ENCODE peak calls at places on chromosomes 6 and 20, in nine cellular contexts. X is left lung, Z is cardiac fibroblast, F is A673, R is HepG2, D is cardiac muscle cell, E is psoas muscle, Q is dorsolateral prefrontal cortex, P is AG04450. U is an unnamed sample.
A peak's percentile ranks its signal among the peaks of the same experiment; 100 is the strongest.

GRCh38 chr20:49656304-49656703 is 57.4 kb downstream of the B4GALT5 start:
- DNase-seq in F (no peak), Q (no peak), E (no peak), Z (no peak), R (no peak), D (no peak), P (no peak), X (no peak), U (no peak)

GRCh38 chr20:58011947-58012610 is 216.4 kb downstream of the ANKRD60 start:
- DNase-seq in Z (no peak), R (no peak), F (no peak), E (no peak), P (no peak), X (no peak), Q (no peak), D (no peak), U (no peak)

GRCh38 chr20:25695532-25696383 is 895 bp downstream of the ZNF337 start:
- DNase-seq in Z (peak; percentile 21), F (peak; percentile 18), P (no peak), R (no peak), D (no peak), Q (no peak), X (no peak), E (no peak), U (no peak)

GRCh38 chr20:50680106-50680960 is 11.0 kb downstream of the RIPOR3 start:
- DNase-seq in P (no peak), E (peak; percentile 78), Z (no peak), D (no peak), F (peak; percentile 78), Q (no peak), R (peak; percentile 90), X (no peak), U (peak; percentile 63)

GRCh38 chr6:3031857-3032256 is 32.2 kb downstream of the NQO2 start:
- DNase-seq in Q (no peak), Z (no peak), X (peak; percentile 80), R (peak; percentile 43), E (no peak), F (no peak), D (peak; percentile 27), P (no peak), U (no peak)

GRCh38 chr6:107660839-107661238 is 163.3 kb downstream of the SCML4 start:
- DNase-seq in X (no peak), Q (no peak), E (peak; percentile 73), R (no peak), Z (no peak), F (no peak), D (no peak), P (no peak), U (no peak)

GRCh38 chr6:7978736-7979135 is 68.1 kb upstream of the TXNDC5 start:
- DNase-seq in F (no peak), R (no peak), D (no peak), X (no peak), Q (no peak), Z (no peak), P (no peak), E (no peak), U (no peak)

GRCh38 chr20:35773154-35773751 is 1.4 kb downstream of the PHF20 start:
- DNase-seq in Z (peak; percentile 54), D (no peak), R (no peak), E (no peak), F (no peak), Q (no peak), P (no peak), X (no peak), U (peak; percentile 39)

GRCh38 chr6:111418971-111419693 is 63.9 kb downstream of the REV3L start:
- DNase-seq in X (no peak), Z (peak; percentile 76), P (peak; percentile 6), Q (no peak), F (no peak), R (no peak), D (no peak), E (no peak), U (peak; percentile 72)

GRCh38 chr20:17298169-17298568 is 71.3 kb downstream of the PCSK2 start:
- DNase-seq in Z (no peak), X (no peak), R (no peak), P (no peak), D (no peak), F (peak; percentile 76), Q (no peak), E (no peak), U (no peak)

GRCh38 chr6:149211046-149211571 is 106.4 kb upstream of the TAB2 start:
- DNase-seq in Q (no peak), X (no peak), E (no peak), R (peak; percentile 35), D (no peak), Z (peak; percentile 60), P (no peak), F (no peak), U (peak; percentile 37)

GRCh38 chr20:38523697-38524096 is 51.1 kb downstream of the RALGAPB start:
- DNase-seq in R (no peak), F (no peak), Z (peak; percentile 77), P (no peak), X (no peak), Q (no peak), D (no peak), E (no peak), U (peak; percentile 56)

GRCh38 chr6:11525468-11526155 is 11.9 kb upstream of the TMEM170B start:
- DNase-seq in E (peak; percentile 53), F (no peak), Z (peak; percentile 82), Q (no peak), R (no peak), P (no peak), D (no peak), X (no peak), U (peak; percentile 79)

GRCh38 chr20:3981132-3981452 is 34.3 kb downstream of the RNF24 start:
- DNase-seq in Z (no peak), R (no peak), E (no peak), Q (no peak), D (no peak), F (no peak), P (no peak), X (no peak), U (no peak)

GRCh38 chr6:38378801-38379200 is 260.9 kb downstream of the BTBD9 start:
- DNase-seq in P (no peak), F (no peak), Q (no peak), R (no peak), D (no peak), X (no peak), Z (no peak), E (no peak), U (no peak)

GRCh38 chr6:38375937-38376336 is 263.8 kb downstream of the BTBD9 start:
- DNase-seq in R (no peak), D (no peak), F (no peak), P (no peak), X (no peak), E (no peak), Z (no peak), Q (no peak), U (no peak)

GRCh38 chr6:38371312-38371672 is 268.4 kb downstream of the BTBD9 start:
- DNase-seq in X (no peak), F (no peak), R (no peak), D (peak; percentile 9), Z (no peak), P (no peak), E (peak; percentile 56), Q (no peak), U (no peak)

GRCh38 chr6:38370653-38371311 is 268.9 kb downstream of the BTBD9 start:
- DNase-seq in Z (no peak), F (peak; percentile 9), R (no peak), P (no peak), X (no peak), Q (no peak), E (no peak), D (no peak), U (no peak)

DNA sequence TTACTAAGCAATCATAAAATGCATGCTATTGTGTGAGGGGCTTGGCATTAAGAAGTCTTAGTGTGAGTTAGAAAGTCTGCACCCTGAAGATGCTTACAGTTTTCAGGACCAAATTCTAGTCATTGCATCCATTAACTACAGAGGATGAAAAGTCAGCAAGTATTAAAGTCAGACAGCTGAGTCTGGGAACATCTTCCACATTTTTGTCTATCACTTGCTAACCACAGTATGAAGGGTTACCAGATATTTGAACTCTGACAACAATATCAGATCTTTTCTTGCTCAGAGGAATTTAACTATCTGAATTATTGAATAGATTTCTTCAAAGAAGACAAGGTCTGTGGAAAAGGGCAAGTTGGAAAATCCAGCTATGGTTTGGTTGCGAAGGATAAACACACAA is 264.4 kb downstream of the BTBD9 start:
- DNase-seq in Q (no peak), R (no peak), P (no peak), F (no peak), X (no peak), E (no peak), Z (no peak), D (no peak), U (no peak)
- TF ChIP-seq CTCF in Q (no peak), R (no peak), P (no peak), F (no peak), X (no peak), E (no peak), Z (no peak), D (no peak), U (no peak)

DNA sequence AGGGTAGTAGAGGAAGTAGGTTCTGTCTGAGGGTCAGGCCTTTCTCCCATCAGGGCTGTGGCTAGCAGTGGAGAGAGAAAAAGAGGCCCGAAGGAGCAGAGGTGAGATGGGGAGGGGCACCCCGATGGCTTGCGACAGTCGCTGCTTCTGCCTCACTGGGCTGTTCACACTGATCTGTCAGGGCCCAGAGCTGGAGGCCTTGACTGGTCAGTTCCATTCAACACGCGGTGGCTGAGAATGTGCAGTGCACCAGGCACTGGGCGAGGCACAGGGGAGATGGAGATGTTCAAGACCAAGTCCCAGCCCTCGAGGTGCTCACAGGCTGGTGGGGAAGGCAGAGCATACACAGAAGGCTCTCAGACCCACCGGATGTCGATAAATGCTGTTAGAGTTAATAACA is 21.4 kb downstream of the SLC12A5 start:
- DNase-seq in R (no peak), F (no peak), Z (no peak), E (no peak), D (no peak), X (peak; percentile 55), Q (no peak), P (no peak), U (no peak)
- H3K4me3 ChIP-seq in R (no peak overlapping the region), F (no peak overlapping the region), Z (no peak overlapping the region), E (no peak overlapping the region), D (no peak overlapping the region), X (no peak overlapping the region), Q (no peak overlapping the region), P (no peak overlapping the region), U (no peak overlapping the region)

DNA sequence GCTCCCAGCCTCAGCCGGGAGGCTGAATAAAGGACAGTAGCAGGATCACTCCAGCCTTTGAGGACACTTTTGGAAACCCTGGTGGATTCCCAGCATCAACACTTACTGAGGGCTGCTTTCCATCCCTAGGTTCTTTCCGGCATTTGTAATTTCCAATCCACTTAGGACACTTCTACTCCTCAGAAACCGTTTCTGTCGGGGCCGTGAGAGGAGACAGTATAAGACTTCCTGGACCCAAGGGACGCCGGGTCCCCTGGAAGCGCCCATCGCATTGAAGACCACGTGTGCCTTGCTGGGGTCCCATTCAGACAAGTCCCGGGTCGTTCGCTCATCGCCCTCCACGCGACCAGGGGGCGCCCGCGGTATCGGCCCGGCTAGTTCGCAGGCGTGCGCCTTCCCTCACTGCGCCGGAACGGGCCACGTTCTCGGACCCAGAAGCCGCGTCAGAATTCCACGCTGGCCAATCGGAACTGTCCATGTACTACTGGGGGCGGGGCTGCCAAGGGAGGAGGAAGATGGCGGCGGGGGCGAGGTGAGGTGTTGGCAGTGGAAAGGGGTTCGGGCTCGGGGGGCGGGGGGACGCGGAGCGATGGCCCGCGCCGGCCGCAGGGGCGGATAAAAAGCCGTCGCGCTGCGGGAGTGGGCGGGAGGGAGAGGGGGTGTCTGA is at the start of gene NUS1:
- DNase-seq in D (peak; percentile 99), R (peak; percentile 97), P (peak; percentile 92), F (peak; percentile 99), E (peak; percentile 99), Q (peak; percentile 98), X (peak; percentile 98), Z (peak; percentile 98), U (peak; percentile 98)
- TF ChIP-seq CTCF in D (peak; percentile 83), R (peak; percentile 100), P (peak; percentile 82), F (peak; percentile 92), E (peak; percentile 71), Q (peak; percentile 84), X (peak; percentile 55), Z (peak; percentile 74), U (peak; percentile 79)

GRCh38 chr6:105600342-105601293 is 197.7 kb upstream of the PREP start:
- DNase-seq in X (no peak), R (no peak), D (peak; percentile 45), E (no peak), F (no peak), P (peak; percentile 44), Z (peak; percentile 99), Q (no peak), U (peak; percentile 97)
- H3K4me3 ChIP-seq in X (no peak overlapping the region), R (no peak overlapping the region), D (no peak overlapping the region), E (no peak overlapping the region), F (no peak overlapping the region), P (no peak overlapping the region), Z (no peak overlapping the region), Q (no peak overlapping the region), U (no peak overlapping the region)

U was measured in choroid plexus epithelial cell.